ENCODE peak calls at places on chromosomes 2 and 18, in five cellular contexts. D, H, C, N and I are unnamed samples.

GRCh38 chr18:26771524-26771923 is 94.0 kb downstream of the AQP4 start:
- DNase-seq in D (no peak), C (peak; percentile 73), H (peak; percentile 44), N (peak; percentile 54), I (no peak)

GRCh38 chr18:67428805-67429204 is 87.7 kb downstream of the DSEL start:
- DNase-seq in H (peak; percentile 38), D (no peak), N (no peak), C (no peak), I (peak; percentile 80)

GRCh38 chr18:51275712-51276473 is 78.4 kb upstream of the MEX3C start:
- DNase-seq in C (no peak), D (no peak), H (peak; percentile 20), N (no peak), I (no peak)

GRCh38 chr2:10764101-10764785 is 42.8 kb downstream of the ATP6V1C2 start:
- DNase-seq in N (no peak), H (no peak), D (no peak), C (no peak), I (peak; percentile 71)

GRCh38 chr2:26670171-26670570 is 22.4 kb upstream of the KCNK3 start:
- DNase-seq in C (no peak), H (peak; percentile 90), D (no peak), N (no peak), I (peak; percentile 91)

GRCh38 chr2:44553456-44553855 is 191.7 kb downstream of the CAMKMT start:
- DNase-seq in N (no peak), D (peak; percentile 86), C (no peak), H (peak; percentile 84), I (no peak)

GRCh38 chr2:96264656-96265348 is 995 bp downstream of the TMEM127 start:
- DNase-seq in N (peak; percentile 38), D (no peak), H (peak; percentile 65), C (peak; percentile 50), I (no peak)

GRCh38 chr2:182870227-182870626 is 3.8 kb upstream of the FRZB start:
- DNase-seq in H (no peak), D (no peak), C (peak; percentile 90), N (peak; percentile 79), I (peak; percentile 43)

GRCh38 chr2:636649-637405 is 40.4 kb downstream of the TMEM18 start:
- DNase-seq in D (peak; percentile 43), C (peak; percentile 95), N (peak; percentile 79), H (peak; percentile 75), I (peak; percentile 95)
- H3K4me2 ChIP-seq in D (peak overlapping the region; percentile 1), C (no peak overlapping the region), N (no peak overlapping the region), H (peak overlapping the region; percentile 54), I (peak overlapping the region; percentile 41)

GRCh38 chr2:61437170-61437569 is 33.7 kb downstream of the USP34 start:
- DNase-seq in H (no peak), C (no peak), D (no peak), N (no peak), I (no peak)

GRCh38 chr2:61435291-61435690 is 35.6 kb downstream of the USP34 start:
- DNase-seq in C (no peak), D (no peak), N (no peak), H (no peak), I (no peak)

GRCh38 chr2:61439241-61440002 is 31.5 kb downstream of the USP34 start:
- DNase-seq in N (no peak), C (no peak), H (no peak), D (no peak), I (no peak)

GRCh38 chr2:61436092-61436491 is 34.8 kb downstream of the USP34 start:
- DNase-seq in C (no peak), N (no peak), H (peak; percentile 15), D (no peak), I (no peak)

GRCh38 chr2:61438670-61439069 is 32.2 kb downstream of the USP34 start:
- DNase-seq in D (no peak), N (no peak), C (no peak), H (no peak), I (no peak)
- H3K4me1 ChIP-seq in D (no peaks in the 10 kb centered on the region), N (no peaks in the 10 kb centered on the region), C (peaks cover 15% of the 10 kb centered on the region), H (peaks cover 10% of the 10 kb centered on the region), I (peaks cover 12% of the 10 kb centered on the region)

GRCh38 chr2:134136702-134137101 is 117.2 kb upstream of the MGAT5 start:
- DNase-seq in N (no peak), H (no peak), D (no peak), C (no peak), I (no peak)
- H3K4me2 ChIP-seq in N (no peak overlapping the region), H (peak overlapping the region; percentile 59), D (no peak overlapping the region), C (peak overlapping the region; percentile 38), I (peak overlapping the region; percentile 84)

GRCh38 chr2:112462178-112462577 is 19.8 kb upstream of the TTL start:
- DNase-seq in H (no peak), C (no peak), N (no peak), D (no peak), I (no peak)
- H3K4me1 ChIP-seq in H (no peaks in the 10 kb centered on the region), C (no peaks in the 10 kb centered on the region), N (no peaks in the 10 kb centered on the region), D (no peaks in the 10 kb centered on the region), I (no peaks in the 10 kb centered on the region)

DNA sequence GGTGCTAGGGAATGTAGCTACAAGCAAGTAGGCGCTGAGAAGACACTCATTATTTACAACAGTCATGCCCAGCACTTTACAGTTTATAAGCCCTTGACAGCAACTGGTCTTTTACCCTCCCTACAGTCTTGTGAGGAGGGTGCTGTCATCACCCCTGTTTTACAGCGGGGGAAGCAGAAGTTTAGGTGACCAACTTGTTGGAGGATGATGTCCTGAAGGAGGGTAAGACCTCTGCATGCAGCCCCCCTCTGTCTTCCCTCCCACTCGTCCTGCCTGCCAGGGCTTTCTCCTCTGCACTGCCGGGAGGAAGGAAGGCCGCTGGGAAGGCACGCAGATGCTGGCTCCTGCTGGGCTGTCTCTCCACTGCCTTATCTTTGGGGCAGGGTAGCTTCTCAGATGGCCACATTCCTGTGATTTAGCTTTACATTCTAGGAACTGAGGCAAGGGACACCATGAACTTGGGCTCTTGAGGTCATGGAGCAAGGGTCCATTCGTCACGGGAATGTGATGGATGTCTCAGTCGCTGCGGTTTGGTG is 972 bp downstream of the IL1R1 start:
- DNase-seq in D (no peak), H (peak; percentile 69), C (no peak), N (peak; percentile 70), I (peak; percentile 87)
- H3K4me2 ChIP-seq in D (peak overlapping the region; percentile 98), H (peak overlapping the region; percentile 81), C (no peak overlapping the region), N (no peak overlapping the region), I (peak overlapping the region; percentile 96)

DNA sequence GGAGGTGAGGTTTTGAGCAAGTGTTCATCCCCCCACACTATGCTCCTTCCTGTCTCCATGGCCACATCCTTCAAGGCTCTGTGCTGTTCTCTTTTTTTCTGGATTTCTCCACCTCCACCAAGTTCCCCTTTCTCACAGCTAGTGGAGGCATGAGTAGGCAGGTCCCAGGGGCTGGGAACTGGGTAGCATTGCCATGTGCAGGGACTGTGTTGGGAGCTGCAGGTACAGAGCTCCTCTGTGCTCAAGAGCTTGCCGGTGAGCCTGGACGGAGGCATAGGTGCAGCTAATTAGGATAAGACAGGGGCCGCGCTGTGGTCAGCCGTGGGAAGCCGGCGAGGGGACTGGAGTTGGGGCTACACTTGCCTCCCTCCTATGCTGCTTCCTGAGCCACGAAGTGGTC is 36.7 kb downstream of the ATOH8 start:
- DNase-seq in H (no peak), C (no peak), D (no peak), N (no peak), I (no peak)
- H3K4me1 ChIP-seq in H (peaks cover 27% of the 10 kb centered on the region), C (no peaks in the 10 kb centered on the region), D (peaks cover 4% of the 10 kb centered on the region), N (no peaks in the 10 kb centered on the region), I (peaks cover 31% of the 10 kb centered on the region)

GRCh38 chr2:8244634-8245033 is 437.2 kb upstream of the ID2 start:
- DNase-seq in H (no peak), D (no peak), C (no peak), N (no peak), I (no peak)

GRCh38 chr2:8239402-8240127 is 442.3 kb upstream of the ID2 start:
- DNase-seq in D (no peak), N (peak; percentile 33), C (peak; percentile 72), H (no peak), I (no peak)

GRCh38 chr2:8241317-8241716 is 440.5 kb upstream of the ID2 start:
- DNase-seq in C (no peak), N (no peak), H (no peak), D (no peak), I (no peak)

GRCh38 chr2:8243748-8244147 is 438.1 kb upstream of the ID2 start:
- DNase-seq in N (no peak), D (no peak), H (no peak), C (no peak), I (no peak)

DNA sequence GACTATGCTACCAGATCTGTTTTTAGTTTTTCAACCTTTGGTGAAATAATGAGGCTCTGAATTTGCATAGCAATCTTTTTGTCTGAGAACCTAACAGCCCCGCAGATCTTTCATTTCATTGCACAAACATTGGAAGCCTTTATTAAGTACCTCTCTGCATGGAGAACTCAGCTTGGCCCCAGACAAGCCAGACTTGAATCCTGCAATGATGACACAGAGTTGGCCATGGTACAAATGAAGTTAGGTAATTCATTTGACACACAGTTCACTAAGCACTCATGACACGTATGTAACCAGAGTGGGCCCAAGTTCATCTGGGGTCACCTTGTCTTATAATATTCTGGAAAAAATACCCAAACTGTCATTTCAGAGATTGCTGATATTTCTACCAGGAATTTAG is 439.1 kb upstream of the ID2 start:
- DNase-seq in C (no peak), N (no peak), H (peak; percentile 72), D (no peak), I (no peak)
- H3K4me2 ChIP-seq in C (no peak overlapping the region), N (no peak overlapping the region), H (peak overlapping the region; percentile 9), D (no peak overlapping the region), I (no peak overlapping the region)